ENCODE peak calls at places on chromosomes 11 and 22, in four cellular contexts. Q is tibial nerve, I is fibroblast of lung, J is fibroblast of mammary gland. O is an unnamed sample.

GRCh38 chr11:46499821-46500220 is 94.0 kb downstream of the AMBRA1 start:
- DNase-seq in Q (no peak), I (no peak), J (no peak), O (no peak)

GRCh38 chr22:44793106-44793505 is 40.7 kb downstream of the ARHGAP8 start:
- DNase-seq in Q (no peak), I (no peak), J (no peak), O (no peak)

GRCh38 chr22:30433227-30433626 is 7.7 kb downstream of the MTFP1 start:
- DNase-seq in Q (no peak), J (no peak), I (no peak), O (no peak)

GRCh38 chr11:122248939-122249338 is 132.9 kb upstream of the BLID start:
- DNase-seq in I (peak), J (no peak), Q (no peak), O (no peak)

GRCh38 chr22:49026476-49027121 is 801.1 kb downstream of the BRD1 start:
- DNase-seq in Q (no peak), J (no peak), I (no peak), O (peak)

GRCh38 chr11:123216249-123216648 is 21.2 kb upstream of the CLMP start:
- DNase-seq in Q (no peak), I (no peak), J (no peak), O (no peak)

GRCh38 chr11:94786264-94787126 is 18.3 kb downstream of the AMOTL1 start:
- DNase-seq in I (no peak), Q (no peak), J (peak), O (no peak)

GRCh38 chr11:104093426-104094280 is 57.2 kb downstream of the DDI1 start:
- DNase-seq in Q (no peak), I (no peak), J (no peak), O (no peak)

GRCh38 chr11:65589444-65590239 is 6.0 kb downstream of the KCNK7 start:
- DNase-seq in Q (no peak), I (no peak), J (no peak), O (peak)

GRCh38 chr11:65539401-65540289 is 14.8 kb downstream of the SCYL1 start:
- DNase-seq in Q (no peak), J (no peak), I (no peak), O (no peak)

GRCh38 chr22:29043906-29044575 is 17.6 kb downstream of the C22orf31 start:
- DNase-seq in Q (no peak), J (peak), I (peak), O (no peak)

GRCh38 chr11:110249066-110249465 is 47.3 kb downstream of the RDX start:
- DNase-seq in I (no peak), Q (no peak), J (peak), O (no peak)

GRCh38 chr11:129458756-129459535 is 83.3 kb downstream of the BARX2 start:
- DNase-seq in I (no peak), Q (no peak), J (no peak), O (no peak)

GRCh38 chr11:89660234-89660633 is 49.9 kb upstream of the TRIM77 start:
- DNase-seq in J (no peak), I (no peak), Q (no peak), O (no peak)

GRCh38 chr22:43996981-43997265 is 27.2 kb upstream of the PARVB start:
- DNase-seq in Q (no peak), J (no peak), I (no peak), O (no peak)

GRCh38 chr11:71946144-71946571 is 17.3 kb downstream of the RNF121 start:
- DNase-seq in Q (no peak), I (peak), J (peak), O (no peak)

GRCh38 chr22:29907753-29908515 is 25.0 kb downstream of the MTMR3 start:
- DNase-seq in J (peak), Q (peak), I (peak), O (peak)

GRCh38 chr22:45604239-45604711 is 67.4 kb upstream of the ATXN10 start:
- DNase-seq in J (peak), I (peak), Q (no peak), O (no peak)

DNA sequence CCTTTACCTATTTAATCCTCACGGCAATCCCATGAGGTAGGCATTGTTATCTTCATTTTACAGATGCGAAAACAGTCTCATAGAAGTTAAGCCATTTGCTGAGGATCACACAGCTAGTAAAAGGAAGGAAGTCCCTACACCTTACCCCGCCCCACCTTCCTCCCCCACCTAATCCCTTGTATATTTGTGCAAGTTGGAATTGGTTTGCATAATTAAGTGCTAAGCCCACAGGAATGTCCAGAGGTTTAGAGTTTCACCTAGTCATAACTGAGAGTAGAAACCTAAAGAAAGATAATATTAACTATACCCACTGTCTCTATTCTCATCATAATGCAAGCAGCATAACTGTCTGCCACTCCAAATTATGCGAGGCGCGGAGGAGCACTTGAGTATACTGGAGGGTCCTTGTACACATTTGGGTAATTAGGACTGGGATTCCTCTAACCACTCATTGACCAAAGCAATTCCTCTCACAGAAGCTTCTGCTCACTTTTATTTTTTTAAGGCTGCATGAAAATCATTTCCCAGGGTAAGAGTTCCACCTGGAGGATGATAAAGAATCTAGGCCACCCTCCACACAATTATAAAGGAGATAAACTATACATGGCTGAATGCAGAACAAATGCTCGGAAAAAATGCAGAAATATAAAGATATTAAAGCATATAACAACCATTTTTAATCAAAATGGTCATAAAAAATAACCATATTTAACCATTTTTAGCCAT is 199.9 kb downstream of the FAM181B start:
- DNase-seq in I (no peak), J (no peak), Q (no peak), O (no peak)
- TF ChIP-seq CTCF in I (no peak), J (no peak), Q (no peak), O (no peak)

GRCh38 chr11:43832536-43832935 is 48.1 kb upstream of the ALKBH3 start:
- DNase-seq in I (peak), J (no peak), Q (no peak), O (no peak)
- TF ChIP-seq CTCF in I (no peak), J (no peak), Q (no peak), O (no peak)

DNA sequence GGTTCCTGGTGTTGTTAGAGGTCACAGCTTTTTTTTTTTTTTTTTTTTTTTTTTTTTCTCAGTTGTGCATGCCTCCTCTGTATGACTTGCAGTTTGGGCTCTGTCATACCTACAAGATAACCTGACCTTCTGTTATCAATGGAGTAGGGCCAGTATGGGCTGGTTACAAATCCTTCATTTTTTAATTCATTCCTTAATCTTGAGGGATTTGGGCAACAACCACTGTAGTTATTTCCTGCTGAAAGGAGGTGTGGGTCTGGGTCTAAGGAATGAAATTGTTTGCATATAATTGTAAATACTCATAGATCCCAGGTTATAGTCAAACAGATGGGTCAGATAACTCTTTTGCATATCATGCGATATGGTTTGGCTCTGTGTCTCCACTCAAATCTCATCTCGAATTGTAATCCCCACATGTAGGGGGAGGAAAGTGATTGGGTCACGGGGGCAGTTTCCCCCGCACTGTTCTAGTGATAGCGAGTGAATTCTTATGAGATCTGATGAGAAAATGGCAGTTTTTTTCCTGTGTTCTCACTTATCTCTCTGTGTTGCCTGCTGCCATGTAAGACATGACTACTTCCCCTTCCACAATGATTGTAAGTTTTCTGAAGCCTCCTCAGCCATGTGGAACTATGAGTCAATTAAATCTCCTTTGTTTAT is 14.1 kb upstream of the GLYAT start:
- DNase-seq in J (no peak), I (peak), Q (no peak), O (no peak)
- TF ChIP-seq CTCF in J (no peak), I (no peak), Q (no peak), O (no peak)

GRCh38 chr11:35373284-35373933 is 45.9 kb downstream of the SLC1A2 start:
- DNase-seq in Q (no peak), I (no peak), J (no peak), O (no peak)
- TF ChIP-seq CTCF in Q (no peak), I (no peak), J (no peak), O (no peak)

DNA sequence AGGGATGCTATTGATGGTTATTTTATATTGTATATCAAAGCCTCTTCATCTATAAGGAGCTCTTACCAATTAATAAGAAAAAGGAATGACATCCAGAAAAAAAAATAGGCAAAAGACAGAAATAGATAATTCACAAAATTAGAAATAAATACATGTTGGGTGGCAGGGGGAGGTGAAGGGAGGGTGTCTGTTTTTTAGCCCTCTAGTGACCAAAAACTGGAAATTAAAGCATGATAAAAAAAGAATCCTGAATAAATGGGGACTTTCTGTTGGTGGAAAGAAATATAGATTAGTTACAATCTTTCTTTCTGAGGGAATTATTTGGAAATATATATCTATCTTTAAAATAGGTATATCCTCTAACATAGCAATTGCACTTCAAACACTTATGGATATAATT is 42.0 kb upstream of the TTC36 start:
- DNase-seq in Q (no peak), I (no peak), J (no peak), O (no peak)
- TF ChIP-seq CTCF in Q (no peak), I (no peak), J (peak), O (no peak)

GRCh38 chr11:135036488-135037297 is 624.7 kb upstream of the B3GAT1 start:
- DNase-seq in Q (no peak), J (no peak), I (no peak), O (no peak)

GRCh38 chr11:135035282-135035681 is 623.2 kb upstream of the B3GAT1 start:
- DNase-seq in J (no peak), I (no peak), Q (no peak), O (no peak)

GRCh38 chr11:135037828-135038227 is 625.8 kb upstream of the B3GAT1 start:
- DNase-seq in J (no peak), Q (no peak), I (no peak), O (no peak)

DNA sequence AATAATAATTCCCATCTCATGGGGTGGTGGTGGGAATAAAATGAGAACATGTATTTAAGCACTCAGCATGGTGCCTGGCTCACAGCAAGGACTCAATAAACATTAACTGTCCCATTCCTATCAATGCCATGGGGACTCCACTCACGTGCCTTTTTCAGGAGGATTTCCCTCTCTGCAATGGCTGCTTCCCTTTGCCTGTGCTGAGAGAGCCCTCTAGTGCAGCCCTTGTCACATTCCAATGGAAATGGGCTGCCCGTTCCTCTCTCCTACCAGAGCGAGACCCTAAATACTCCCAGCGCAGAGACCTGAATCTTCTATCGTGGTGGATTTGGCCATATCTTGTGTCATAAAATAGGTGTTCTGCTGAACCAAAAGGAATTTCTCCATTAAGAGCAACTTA is 621.5 kb upstream of the B3GAT1 start:
- DNase-seq in I (peak), Q (no peak), J (no peak), O (no peak)
- TF ChIP-seq CTCF in I (peak), Q (no peak), J (no peak), O (no peak)

GRCh38 chr22:20180245-20180630 is 29.4 kb upstream of the CCDC188 start:
- DNase-seq in Q (no peak), I (no peak), J (no peak), O (no peak)
- TF ChIP-seq CTCF in Q (no peak), I (no peak), J (peak), O (no peak)